ENCODE peak calls at places on chromosomes 12 and 14, in nine cellular contexts. M is amygdala; N is GM23248; Q is HTR-8/SVneo; F is CD4-positive, alpha-beta T cell; J is NCI-H2081; C is posterior cingulate gyrus; V is ELR; I is NCI-H345. U is an unnamed sample.

GRCh38 chr12:80754259-80754658 is 37.5 kb downstream of the MYF5 start:
- DNase-seq in M (no peak), N (no peak), Q (no peak), F (no peak), J (no peak), C (no peak), V (no peak), I (no peak), U (no peak)

GRCh38 chr12:124780752-124781685 is 82.6 kb downstream of the SCARB1 start:
- DNase-seq in M (no peak), N (no peak), Q (no peak), F (no peak), J (no peak), C (no peak), V (no peak), I (no peak), U (no peak)

GRCh38 chr14:73741386-73741875 is 27.2 kb upstream of the PNMA1 start:
- DNase-seq in M (peak), N (peak), Q (peak), F (peak), J (no peak), C (peak), V (peak), I (no peak), U (peak)

GRCh38 chr12:109888179-109889020 is 8.1 kb upstream of the GLTP start:
- DNase-seq in M (no peak), N (peak), Q (peak), F (no peak), J (no peak), C (no peak), V (peak), I (no peak), U (no peak)

GRCh38 chr12:5898874-5899273 is 46.2 kb downstream of the ANO2 start:
- DNase-seq in M (no peak), N (no peak), Q (no peak), F (no peak), J (no peak), C (no peak), V (peak), I (no peak), U (no peak)

GRCh38 chr14:40599726-40600125 is 1007.0 kb upstream of the LRFN5 start:
- DNase-seq in M (no peak), N (peak), Q (no peak), F (no peak), J (no peak), C (no peak), V (no peak), I (no peak), U (no peak)

GRCh38 chr12:130672122-130672825 is 43.8 kb downstream of the RIMBP2 start:
- DNase-seq in M (no peak), N (no peak), Q (no peak), F (no peak), J (no peak), C (no peak), V (no peak), I (no peak), U (no peak)

GRCh38 chr12:77734489-77734888 is 96.2 kb upstream of the NAV3 start:
- DNase-seq in M (no peak), N (peak), Q (no peak), F (no peak), J (no peak), C (no peak), V (peak), I (no peak), U (no peak)

GRCh38 chr12:4899361-4899760 is 10.3 kb upstream of the KCNA1 start:
- DNase-seq in M (no peak), N (no peak), Q (no peak), F (no peak), J (peak), C (no peak), V (peak), I (peak), U (no peak)

GRCh38 chr12:106134294-106134949 is 4.3 kb downstream of the NUAK1 start:
- DNase-seq in M (no peak), N (no peak), Q (no peak), F (no peak), J (no peak), C (no peak), V (no peak), I (no peak), U (no peak)

GRCh38 chr12:93145086-93145485 is 216.0 kb upstream of the EEA1 start:
- DNase-seq in M (no peak), N (no peak), Q (no peak), F (no peak), J (peak), C (no peak), V (no peak), I (no peak), U (no peak)

GRCh38 chr12:43444940-43445564 is 107.0 kb downstream of the ADAMTS20 start:
- DNase-seq in M (peak), N (peak), Q (peak), F (peak), J (peak), C (peak), V (peak), I (no peak), U (peak)

GRCh38 chr14:103562135-103562384 is 397 bp downstream of the BAG5 start:
- DNase-seq in M (no peak), N (peak), Q (no peak), F (no peak), J (peak), C (no peak), V (peak), I (no peak), U (no peak)

GRCh38 chr12:92468358-92469020 is 234.3 kb upstream of the PLEKHG7 start:
- DNase-seq in M (no peak), N (no peak), Q (no peak), F (no peak), J (no peak), C (no peak), V (no peak), I (peak), U (no peak)

GRCh38 chr14:86646125-86646524 is 1116.2 kb downstream of the FLRT2 start:
- DNase-seq in M (no peak), N (no peak), Q (no peak), F (no peak), J (no peak), C (no peak), V (no peak), I (no peak), U (no peak)

GRCh38 chr14:25518347-25518746 is 468.4 kb upstream of the STXBP6 start:
- DNase-seq in M (no peak), N (no peak), Q (no peak), F (no peak), J (peak), C (no peak), V (no peak), I (peak), U (no peak)

GRCh38 chr14:69358233-69358963 is 39.7 kb downstream of the ERH start:
- DNase-seq in M (no peak), N (no peak), Q (no peak), F (no peak), J (no peak), C (no peak), V (no peak), I (no peak), U (no peak)

GRCh38 chr12:30807695-30808034 is 52.9 kb upstream of the CAPRIN2 start:
- DNase-seq in M (no peak), N (no peak), Q (no peak), F (no peak), J (no peak), C (no peak), V (no peak), I (no peak), U (no peak)